ENCODE peak calls at places on chromosomes 13 and 19, in eight cellular contexts. T, K, D, C, W, Q, R and U are unnamed samples.

GRCh38 chr13:100674363-100674847 is at the start of gene TMTC4:
- DNase-seq in T (peak; percentile 87), K (no peak), D (peak; percentile 36), C (no peak), W (peak; percentile 32), Q (no peak), R (no peak), U (no peak)

GRCh38 chr13:28754698-28755545 is 36.2 kb upstream of the SLC46A3 start:
- DNase-seq in T (peak; percentile 38), K (peak; percentile 32), D (peak; percentile 28), C (no peak), W (no peak), Q (peak; percentile 68), R (no peak), U (peak; percentile 55)

GRCh38 chr13:113142876-113143275 is 15.6 kb upstream of the PROZ start:
- DNase-seq in T (no peak), K (no peak), D (no peak), C (no peak), W (no peak), Q (no peak), R (no peak), U (no peak)

GRCh38 chr19:49950956-49951526 is 9.9 kb downstream of the SIGLEC11 start:
- DNase-seq in T (no peak), K (no peak), D (no peak), C (no peak), W (no peak), Q (no peak), R (no peak), U (no peak)

GRCh38 chr19:46492841-46493235 is 2.8 kb downstream of the PNMA8B start:
- DNase-seq in T (peak; percentile 50), K (no peak), D (no peak), C (no peak), W (no peak), Q (no peak), R (no peak), U (no peak)

GRCh38 chr13:74870865-74871264 is 611.1 kb downstream of the TBC1D4 start:
- DNase-seq in T (no peak), K (no peak), D (no peak), C (no peak), W (no peak), Q (no peak), R (no peak), U (no peak)

GRCh38 chr19:920051-920857 is 3.1 kb downstream of the KISS1R start:
- DNase-seq in T (no peak), K (no peak), D (no peak), C (no peak), W (no peak), Q (peak; percentile 91), R (peak; percentile 43), U (no peak)

GRCh38 chr13:38514575-38514974 is 164.9 kb downstream of the UFM1 start:
- DNase-seq in T (no peak), K (no peak), D (no peak), C (no peak), W (no peak), Q (no peak), R (no peak), U (no peak)

GRCh38 chr13:39760521-39760920 is 105.1 kb downstream of the COG6 start:
- DNase-seq in T (no peak), K (no peak), D (no peak), C (no peak), W (no peak), Q (no peak), R (no peak), U (no peak)

GRCh38 chr13:105518086-105518485 is 1017.4 kb downstream of the EFNB2 start:
- DNase-seq in T (no peak), K (no peak), D (no peak), C (no peak), W (no peak), Q (no peak), R (no peak), U (no peak)

GRCh38 chr13:113634279-113635047 is 23.5 kb downstream of the ATP4B start:
- DNase-seq in T (no peak), K (no peak), D (no peak), C (no peak), W (no peak), Q (no peak), R (no peak), U (no peak)

GRCh38 chr19:9789066-9789465 is 20.5 kb upstream of the ZNF846 start:
- DNase-seq in T (no peak), K (no peak), D (peak; percentile 21), C (no peak), W (no peak), Q (no peak), R (peak; percentile 44), U (no peak)

GRCh38 chr19:34018546-34018945 is 153.8 kb upstream of the LSM14A start:
- DNase-seq in T (no peak), K (no peak), D (no peak), C (no peak), W (no peak), Q (no peak), R (no peak), U (no peak)

GRCh38 chr19:5903054-5903501 is 512 bp downstream of the NDUFA11 start:
- DNase-seq in T (no peak), K (no peak), D (peak; percentile 32), C (no peak), W (no peak), Q (no peak), R (no peak), U (no peak)

GRCh38 chr13:40776681-40777165 is 5.7 kb upstream of the MRPS31 start:
- DNase-seq in T (no peak), K (no peak), D (no peak), C (no peak), W (peak; percentile 56), Q (no peak), R (no peak), U (no peak)

GRCh38 chr19:42290523-42291436 is 11.2 kb upstream of the PRR19 start:
- DNase-seq in T (peak; percentile 88), K (no peak), D (peak; percentile 28), C (no peak), W (no peak), Q (peak; percentile 83), R (peak; percentile 47), U (no peak)

GRCh38 chr13:21616205-21616604 is 12.2 kb upstream of the MICU2 start:
- DNase-seq in T (no peak), K (no peak), D (no peak), C (no peak), W (no peak), Q (no peak), R (no peak), U (no peak)

GRCh38 chr19:19561946-19562664 is 24.0 kb downstream of the CILP2 start:
- DNase-seq in T (no peak), K (no peak), D (no peak), C (no peak), W (no peak), Q (no peak), R (no peak), U (no peak)

GRCh38 chr13:29454931-29455481 is 140.5 kb downstream of the SLC7A1 start:
- DNase-seq in T (no peak), K (no peak), D (peak; percentile 38), C (no peak), W (no peak), Q (no peak), R (no peak), U (peak; percentile 34)

DNA sequence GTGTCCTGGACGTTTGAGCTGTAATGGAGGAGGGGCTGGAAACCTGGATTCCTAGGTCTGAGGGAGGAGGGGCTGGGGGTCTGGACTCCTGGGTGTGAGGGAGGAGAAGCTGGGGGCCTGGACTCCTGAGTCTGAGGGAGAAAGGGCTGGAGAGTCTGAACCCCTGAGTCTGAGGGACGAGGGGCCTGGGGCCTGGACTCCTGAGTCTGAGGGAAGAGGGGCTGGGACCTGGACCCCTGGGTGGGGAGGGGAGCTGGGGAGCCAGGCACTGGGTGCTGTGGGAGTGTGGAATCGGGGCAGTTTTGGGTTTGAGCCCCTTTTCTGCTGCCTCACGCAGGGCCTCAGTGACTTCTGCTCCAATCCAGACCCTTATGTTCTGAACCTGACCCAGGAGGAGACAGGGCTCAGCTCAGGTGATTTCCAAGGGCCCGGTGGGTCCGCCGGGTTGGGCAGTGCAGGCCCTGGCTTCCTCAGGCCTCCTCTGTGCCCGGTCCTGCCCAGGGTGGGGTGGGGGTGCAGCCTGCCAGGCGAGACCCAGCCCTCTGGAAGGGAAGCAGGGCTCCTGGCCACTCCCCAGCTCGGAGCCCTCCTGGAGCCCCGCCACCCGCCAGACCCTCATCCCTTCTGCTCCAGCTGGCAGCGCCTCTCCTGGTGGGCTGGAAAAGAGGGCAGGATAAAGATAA is 14.4 kb downstream of the TTYH1 start:
- DNase-seq in T (peak; percentile 66), K (no peak), D (no peak), C (no peak), W (no peak), Q (peak; percentile 60), R (no peak), U (no peak)
- H3K4me3 ChIP-seq in T (no peak overlapping the region), K (no peak overlapping the region), D (no peak overlapping the region), C (no peak overlapping the region), W (no peak overlapping the region), Q (no peak overlapping the region), R (no peak overlapping the region), U (no peak overlapping the region)

DNA sequence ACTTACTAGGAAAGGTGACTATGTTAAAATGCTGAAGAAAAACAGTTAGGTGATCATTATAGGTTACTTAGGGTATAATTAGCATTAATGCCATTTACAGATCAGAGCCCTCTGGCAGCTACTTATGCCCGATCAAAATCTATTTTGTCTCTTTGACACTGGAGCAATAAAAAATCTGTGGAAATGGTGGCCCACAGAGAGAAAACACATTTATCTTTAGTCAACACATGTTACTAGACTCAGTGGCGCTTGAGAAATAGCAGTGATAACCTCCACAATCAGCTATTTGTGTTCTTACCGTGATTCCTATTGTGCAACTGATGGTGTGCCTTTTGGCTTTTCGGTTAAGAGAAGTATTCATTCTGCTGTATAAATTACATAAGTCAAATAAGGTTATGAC is 1519.6 kb downstream of the PCDH9 start:
- DNase-seq in T (no peak), K (no peak), D (no peak), C (no peak), W (no peak), Q (no peak), R (no peak), U (no peak)
- TF ChIP-seq EP300 in T (no peak), K (no peak), D (no peak), C (no peak), W (no peak), Q (no peak), R (no peak), U (no peak)

DNA sequence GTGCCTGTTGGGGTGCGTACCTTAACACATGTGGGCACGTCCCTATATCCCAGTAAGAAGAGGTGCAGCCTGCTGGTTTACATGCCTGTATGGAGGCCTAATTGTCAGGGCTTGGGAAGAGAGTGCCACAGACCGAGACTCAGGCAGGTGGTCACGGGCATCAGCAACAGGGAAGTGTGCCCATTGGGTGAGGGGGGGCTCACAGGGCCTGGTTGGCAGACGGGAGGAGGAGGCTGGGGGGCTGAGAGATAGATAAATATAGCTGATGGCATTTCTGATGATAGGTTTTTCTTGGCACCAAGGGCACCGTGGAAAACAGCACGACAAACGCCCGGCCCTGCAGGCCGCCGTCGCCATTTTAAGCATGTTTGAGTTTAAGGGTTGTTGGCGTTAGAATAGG is 37.6 kb downstream of the NFIX start:
- DNase-seq in T (no peak), K (no peak), D (no peak), C (no peak), W (no peak), Q (no peak), R (no peak), U (no peak)
- H3K27me3 ChIP-seq in T (no peaks in the 10 kb centered on the region), K (no peaks in the 10 kb centered on the region), D (no peaks in the 10 kb centered on the region), C (no peaks in the 10 kb centered on the region), W (no peaks in the 10 kb centered on the region), Q (no peaks in the 10 kb centered on the region), R (no peaks in the 10 kb centered on the region), U (no peaks in the 10 kb centered on the region)

GRCh38 chr19:38692458-38693379 is 45.3 kb downstream of the ACTN4 start:
- DNase-seq in T (peak; percentile 60), K (no peak), D (no peak), C (no peak), W (no peak), Q (no peak), R (no peak), U (no peak)
- H3K4me3 ChIP-seq in T (peak overlapping the region; percentile 38), K (peak overlapping the region; percentile 5), D (no peak overlapping the region), C (no peak overlapping the region), W (no peak overlapping the region), Q (no peak overlapping the region), R (no peak overlapping the region), U (no peak overlapping the region)